ENCODE peak calls at places on chromosomes 13 and 19, in four cellular contexts. S is heart right ventricle, R is endothelial cell of umbilical vein, Z is HFFc6. U is an unnamed sample.

GRCh38 chr13:46926856-46927625 is 30.2 kb upstream of the HTR2A start:
- DNase-seq in S (no peak), R (no peak), Z (peak), U (no peak)

GRCh38 chr13:75705395-75705794 is 69.3 kb downstream of the LMO7 start:
- DNase-seq in S (no peak), R (peak), Z (peak), U (no peak)

GRCh38 chr13:112965573-112966115 is 3.4 kb upstream of the MCF2L start:
- DNase-seq in S (no peak), R (no peak), Z (no peak), U (no peak)

GRCh38 chr19:41221514-41222205 is 2.6 kb downstream of the AXL start:
- DNase-seq in S (no peak), R (no peak), Z (no peak), U (no peak)

GRCh38 chr13:98672947-98673545 is 79.4 kb downstream of the SLC15A1 start:
- DNase-seq in S (peak), R (peak), Z (peak), U (peak)

GRCh38 chr19:13797058-13797440 is 1.8 kb downstream of the ZSWIM4 start:
- DNase-seq in S (no peak), R (no peak), Z (no peak), U (no peak)

GRCh38 chr13:103403148-103403740 is 337.0 kb upstream of the SLC10A2 start:
- DNase-seq in S (no peak), R (no peak), Z (no peak), U (no peak)

GRCh38 chr13:110467516-110467915 is 94.0 kb downstream of the RAB20 start:
- DNase-seq in S (no peak), R (no peak), Z (no peak), U (no peak)

GRCh38 chr19:40378509-40378908 is 11.5 kb downstream of the HIPK4 start:
- DNase-seq in S (no peak), R (no peak), Z (no peak), U (no peak)

GRCh38 chr19:14149509-14149994 is 13.2 kb upstream of the ASF1B start:
- DNase-seq in S (peak), R (peak), Z (no peak), U (no peak)

GRCh38 chr19:16383584-16384161 is 59.0 kb downstream of the KLF2 start:
- DNase-seq in S (no peak), R (no peak), Z (no peak), U (no peak)
- TF ChIP-seq CTCF in S (no peak), R (no peak), Z (peak), U (no peak)

GRCh38 chr19:47973529-47973928 is 18.4 kb downstream of the BSPH1 start:
- DNase-seq in S (no peak), R (no peak), Z (no peak), U (no peak)
- TF ChIP-seq CTCF in S (no peak), R (no peak), Z (no peak), U (no peak)

DNA sequence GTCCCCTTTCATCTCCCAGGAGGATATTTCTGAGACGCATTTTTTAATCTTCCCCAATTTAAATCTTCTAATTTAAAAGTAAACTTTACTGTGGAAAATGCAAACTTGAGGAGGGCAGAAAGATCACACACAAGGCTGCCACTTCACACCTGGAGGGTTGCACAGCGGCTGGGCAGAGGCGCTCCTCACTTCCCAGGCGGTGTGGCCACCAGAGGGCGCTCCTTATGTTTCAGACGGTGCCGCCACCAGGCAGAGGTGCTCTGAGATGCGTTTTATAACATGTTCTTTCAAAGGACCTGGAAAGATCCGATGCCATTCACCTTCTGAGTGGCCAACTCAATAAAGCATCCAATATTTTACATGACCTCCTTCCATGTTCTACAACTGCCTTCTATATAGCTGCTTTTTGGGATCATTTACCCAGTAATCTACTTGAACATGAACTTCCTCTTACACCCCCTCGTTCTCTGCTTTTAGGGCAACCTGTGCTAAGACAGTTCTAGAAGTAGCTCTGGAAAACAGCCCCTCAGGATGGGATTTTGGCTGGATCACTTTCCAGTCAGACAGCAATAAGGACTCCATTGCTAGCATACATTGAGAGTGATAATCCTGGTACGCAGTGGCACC is 14.8 kb upstream of the MTUS2 start:
- DNase-seq in S (peak), R (no peak), Z (peak), U (no peak)
- TF ChIP-seq CTCF in S (no peak), R (peak), Z (peak), U (peak)

GRCh38 chr19:16404396-16404795 is 67.4 kb downstream of the EPS15L1 start:
- DNase-seq in S (no peak), R (no peak), Z (no peak), U (no peak)
- TF ChIP-seq CTCF in S (no peak), R (no peak), Z (no peak), U (no peak)

DNA sequence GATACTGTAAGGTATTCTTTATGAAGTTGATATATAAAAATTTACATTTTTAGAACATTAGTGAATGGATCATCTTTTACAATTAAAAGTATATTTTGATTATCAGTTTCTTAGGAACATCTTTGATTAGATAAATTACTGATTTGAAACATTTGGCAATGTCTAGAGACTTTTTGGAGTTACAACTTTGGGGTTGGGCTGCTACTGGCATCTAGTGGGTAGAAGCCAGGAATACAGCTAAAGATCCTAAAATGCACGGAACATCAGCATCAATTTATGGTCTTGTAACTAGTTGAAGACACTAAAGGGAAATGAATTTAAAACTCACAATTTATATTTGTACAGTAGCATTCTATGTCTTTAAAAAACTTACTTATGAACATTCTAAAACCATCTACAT is 19.9 kb downstream of the POMP start:
- DNase-seq in S (no peak), R (peak), Z (no peak), U (no peak)
- TF ChIP-seq CTCF in S (no peak), R (peak), Z (peak), U (peak)

GRCh38 chr19:49636230-49636932 is 3.6 kb downstream of the RRAS start:
- DNase-seq in S (no peak), R (no peak), Z (no peak), U (no peak)

GRCh38 chr19:49639401-49640112 is 386 bp downstream of the RRAS start:
- DNase-seq in S (no peak), R (no peak), Z (no peak), U (no peak)

GRCh38 chr19:49635530-49636229 is 4.3 kb downstream of the RRAS start:
- DNase-seq in S (no peak), R (no peak), Z (no peak), U (no peak)

GRCh38 chr19:49638360-49638759 is 1.6 kb downstream of the RRAS start:
- DNase-seq in S (no peak), R (peak), Z (no peak), U (no peak)

DNA sequence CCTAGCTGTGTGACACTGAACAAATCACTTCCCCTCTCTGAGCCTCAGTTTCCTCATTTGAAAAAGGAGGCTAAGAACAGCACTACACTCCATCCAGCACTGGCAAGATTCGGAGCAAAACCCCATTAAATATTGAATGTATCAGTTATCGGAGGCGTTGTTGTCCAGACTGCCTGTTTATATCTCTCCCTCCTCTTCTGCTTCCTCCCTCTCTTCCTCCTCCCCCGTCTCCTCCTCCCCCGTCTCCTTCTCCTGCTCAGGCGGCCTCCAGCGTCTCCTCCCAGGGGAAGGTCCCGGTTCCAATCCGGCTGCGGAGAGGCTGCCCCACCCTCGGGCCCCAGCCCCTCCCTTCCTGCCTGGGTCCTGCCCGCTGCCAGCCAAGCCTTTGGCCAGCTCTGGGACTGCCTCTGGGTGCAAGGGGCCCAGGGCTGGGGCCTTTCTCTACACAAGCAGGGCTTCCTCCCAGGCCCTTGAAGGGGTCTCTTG is 2.0 kb downstream of the RRAS start:
- DNase-seq in S (peak), R (peak), Z (peak), U (peak)
- TF ChIP-seq CTCF in S (no peak), R (no peak), Z (no peak), U (no peak)

U was measured in AG09319.